ENCODE peak calls at places on chromosome 21, in seven cellular contexts. T is H9, U is mesenchymal stem cell, B is mesendoderm, H is neuronal stem cell, K is H1, W is trophoblast cell. Y is an unnamed sample.
A peak's percentile ranks its signal among the peaks of the same experiment; 100 is the strongest.

GRCh38 chr21:17780539-17780938 is 38.6 kb downstream of the C21orf91 start:
- DNase-seq in T (no peak), H (no peak), K (no peak), W (peak; percentile 65), B (peak; percentile 8), U (no peak), Y (no peak)

GRCh38 chr21:37478821-37479220 is 112.2 kb downstream of the DYRK1A start:
- DNase-seq in B (no peak), K (no peak), W (no peak), T (no peak), U (no peak), H (no peak), Y (no peak)

GRCh38 chr21:35172231-35172630 is 123.1 kb upstream of the RUNX1 start:
- DNase-seq in U (no peak), W (no peak), B (no peak), T (no peak), H (no peak), K (no peak), Y (no peak)

GRCh38 chr21:41219498-41220207 is 51.7 kb downstream of the BACE2 start:
- DNase-seq in H (no peak), W (peak; percentile 97), U (no peak), B (no peak), K (no peak), T (no peak), Y (no peak)

GRCh38 chr21:15514073-15514946 is 215.5 kb upstream of the USP25 start:
- DNase-seq in U (no peak), W (no peak), H (no peak), T (no peak), K (no peak), B (peak; percentile 4), Y (no peak)

GRCh38 chr21:46324390-46325072 is 575 bp downstream of the PCNT start:
- DNase-seq in K (peak; percentile 29), H (peak; percentile 89), B (peak; percentile 87), T (peak; percentile 87), W (peak; percentile 85), U (peak; percentile 75), Y (peak; percentile 70)

GRCh38 chr21:37695111-37695510 is 221.1 kb downstream of the KCNJ6 start:
- DNase-seq in B (no peak), U (no peak), K (no peak), W (no peak), H (no peak), T (no peak), Y (no peak)

GRCh38 chr21:46126321-46127238 is 28.7 kb downstream of the COL6A2 start:
- DNase-seq in T (peak; percentile 25), U (no peak), B (no peak), W (no peak), H (no peak), K (no peak), Y (no peak)

GRCh38 chr21:38979271-38980196 is 173.8 kb downstream of the ETS2 start:
- DNase-seq in K (peak; percentile 62), U (peak; percentile 89), T (peak; percentile 69), W (peak; percentile 36), B (peak; percentile 84), H (no peak), Y (peak; percentile 70)

GRCh38 chr21:21463456-21463855 is 465.2 kb downstream of the NCAM2 start:
- DNase-seq in B (no peak), U (no peak), W (no peak), H (no peak), K (no peak), T (no peak), Y (no peak)

GRCh38 chr21:45630876-45631275 is 12.6 kb upstream of the PCBP3 start:
- DNase-seq in H (no peak), U (no peak), T (no peak), B (no peak), K (no peak), W (no peak), Y (no peak)

GRCh38 chr21:36320421-36321324 is 676 bp downstream of the MORC3 start:
- DNase-seq in T (peak; percentile 68), B (peak; percentile 75), W (peak; percentile 92), H (peak; percentile 61), U (peak; percentile 84), K (no peak), Y (peak; percentile 73)

GRCh38 chr21:16187603-16188002 is 457.8 kb downstream of the USP25 start:
- DNase-seq in H (no peak), T (no peak), K (no peak), U (no peak), B (no peak), W (no peak), Y (no peak)

GRCh38 chr21:37603129-37603528 is 236.6 kb downstream of the DYRK1A start:
- DNase-seq in T (no peak), K (no peak), U (no peak), B (no peak), W (no peak), H (no peak), Y (no peak)

GRCh38 chr21:46212721-46213484 is 15.7 kb downstream of the LSS start:
- DNase-seq in T (no peak), U (no peak), H (no peak), B (no peak), W (no peak), K (no peak), Y (no peak)

GRCh38 chr21:36428789-36429671 is 43.8 kb downstream of the CHAF1B start:
- DNase-seq in U (peak; percentile 25), K (no peak), B (no peak), H (no peak), W (no peak), T (no peak), Y (no peak)

GRCh38 chr21:45935628-45936027 is 45.9 kb upstream of the COL6A1 start:
- DNase-seq in U (peak; percentile 48), K (no peak), B (peak; percentile 82), W (no peak), H (peak; percentile 39), T (no peak), Y (peak; percentile 63)

GRCh38 chr21:18245493-18245967 is 897 bp downstream of the CHODL start:
- DNase-seq in H (peak; percentile 21), U (peak; percentile 30), T (no peak), W (no peak), B (peak; percentile 7), K (no peak), Y (no peak)

GRCh38 chr21:41283211-41283818 is 33.3 kb upstream of the FAM3B start:
- DNase-seq in B (peak; percentile 79), T (peak; percentile 45), H (peak; percentile 55), K (no peak), W (peak; percentile 90), U (peak; percentile 76), Y (peak; percentile 87)

GRCh38 chr21:31450971-31451370 is 106.9 kb upstream of the TIAM1 start:
- DNase-seq in B (no peak), U (no peak), T (no peak), H (no peak), W (no peak), K (no peak), Y (no peak)
- H2BK120ac ChIP-seq in B (no peak overlapping the region), U (no peak overlapping the region), T (no peak overlapping the region), H (no peak overlapping the region), W (no peak overlapping the region), K (no peak overlapping the region), Y (no peak overlapping the region)

DNA sequence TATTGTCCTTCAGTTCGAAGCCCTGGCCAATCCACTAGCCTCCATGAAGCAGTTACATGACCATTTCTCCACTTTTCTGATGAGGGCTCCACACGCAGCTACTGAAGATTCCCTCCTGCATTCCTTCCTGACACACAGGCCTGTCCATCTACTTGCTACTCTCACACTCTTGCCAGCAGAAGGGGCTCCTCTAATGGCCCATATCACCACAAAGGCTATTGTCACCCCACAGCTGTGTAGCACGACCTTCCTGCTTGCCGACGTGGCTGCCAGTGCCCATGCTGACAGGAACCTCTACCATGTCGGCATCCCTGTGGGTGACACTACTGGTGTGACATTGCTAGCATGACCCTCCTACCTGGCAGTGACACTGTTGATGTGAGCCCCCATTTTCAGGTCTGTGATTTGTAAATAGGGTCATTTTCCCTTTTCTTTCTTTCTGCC is 1528.6 kb upstream of the TPTE start:
- DNase-seq in U (no peak), B (no peak), T (peak; percentile 34), K (no peak), W (no peak), H (no peak), Y (no peak)
- H2BK120ac ChIP-seq in U (no peak overlapping the region), B (no peak overlapping the region), T (no peak overlapping the region), K (no peak overlapping the region), W (no peak overlapping the region), H (no peak overlapping the region), Y (no peak overlapping the region)

GRCh38 chr21:26117972-26118367 is 52.6 kb downstream of the APP start:
- DNase-seq in W (no peak), U (no peak), T (no peak), K (no peak), H (no peak), B (no peak), Y (no peak)

GRCh38 chr21:26116456-26117011 is 54.0 kb downstream of the APP start:
- DNase-seq in B (peak; percentile 97), H (no peak), K (no peak), T (no peak), U (no peak), W (peak; percentile 87), Y (peak; percentile 44)

GRCh38 chr21:26115899-26116298 is 54.7 kb downstream of the APP start:
- DNase-seq in K (no peak), T (no peak), U (peak; percentile 68), H (no peak), W (peak; percentile 27), B (no peak), Y (peak; percentile 75)

GRCh38 chr21:26118928-26119540 is 51.5 kb downstream of the APP start:
- DNase-seq in U (no peak), T (no peak), W (no peak), K (no peak), B (peak; percentile 53), H (no peak), Y (no peak)

DNA sequence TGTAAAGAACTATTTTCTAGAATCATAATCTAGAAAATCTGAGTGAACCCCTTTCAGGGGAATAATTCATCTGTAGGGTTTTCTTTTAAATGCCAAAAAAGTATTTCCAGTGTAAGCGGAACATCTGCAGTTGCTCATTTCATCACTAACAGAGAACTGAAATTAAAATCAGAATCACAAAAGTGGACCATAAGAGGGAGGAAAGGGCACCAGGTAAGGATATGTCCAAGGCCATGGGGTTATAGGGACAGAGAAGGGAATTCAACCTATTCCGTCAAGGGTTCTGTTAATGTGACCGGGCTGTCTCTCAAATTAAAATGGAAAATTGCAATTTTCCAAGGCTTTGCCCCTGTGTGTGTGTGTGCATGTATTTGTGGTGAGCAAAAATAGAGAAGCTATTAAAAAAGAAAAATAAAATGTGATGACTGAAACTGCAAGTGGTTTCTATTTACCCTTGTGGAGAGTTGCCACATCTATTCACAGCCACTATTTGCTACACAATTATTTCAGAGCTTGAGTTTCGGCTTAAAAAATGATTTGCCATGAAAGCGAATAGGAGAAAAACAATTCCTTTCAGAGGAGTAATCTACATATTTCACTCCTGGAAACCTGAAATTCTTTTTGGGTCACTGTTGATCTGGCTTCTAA is 53.1 kb downstream of the APP start:
- DNase-seq in H (no peak), K (no peak), T (no peak), W (peak; percentile 27), B (no peak), U (no peak), Y (no peak)
- H2BK120ac ChIP-seq in H (no peak overlapping the region), K (no peak overlapping the region), T (no peak overlapping the region), W (peak overlapping the region; percentile 58), B (no peak overlapping the region), U (no peak overlapping the region), Y (no peak overlapping the region)

DNA sequence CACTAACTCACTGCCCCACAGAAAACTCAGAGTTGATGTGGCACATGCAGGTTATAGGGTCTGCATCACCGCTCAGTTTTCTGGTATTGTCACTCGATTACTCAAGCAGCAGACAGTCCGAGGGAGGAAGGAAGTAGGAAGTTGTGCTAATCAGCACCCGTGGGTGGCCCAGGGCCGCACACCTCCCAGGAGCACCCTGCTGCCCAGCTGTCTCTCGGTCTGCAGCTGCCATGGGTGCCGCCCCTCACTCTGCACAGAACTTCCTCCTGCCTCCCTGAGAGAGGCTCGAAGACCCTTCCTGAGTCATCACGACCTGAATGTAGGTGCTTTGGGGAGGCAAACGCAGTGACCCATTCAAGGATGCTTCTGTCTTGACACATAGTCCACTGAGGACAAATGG is 4.2 kb upstream of the TFF3 start:
- DNase-seq in W (no peak), K (no peak), U (no peak), B (no peak), H (no peak), T (no peak), Y (no peak)
- H2BK120ac ChIP-seq in W (no peak overlapping the region), K (no peak overlapping the region), U (no peak overlapping the region), B (no peak overlapping the region), H (no peak overlapping the region), T (no peak overlapping the region), Y (no peak overlapping the region)

Y was measured in IMR-90.